ENCODE peak calls at places on chromosomes 5 and 9, in eight cellular contexts. H is stimulated activated CD4-positive, alpha-beta T cell treated with anti-CD3 and anti-CD28 coated beads, Interleukin-12 subunit alpha, Interleukin-12 subunit beta, amount 100 ng/mL, for 4 hours; B is naive thymus-derived CD4-positive, alpha-beta T cell; C is SIG-M5; U is NAMALWA; I is HEK293T; X is GF-D8; Z is nephron progenitor cell. O is an unnamed sample.

GRCh38 chr5:31916327-31916726 is 257.8 kb downstream of the GOLPH3 start:
- DNase-seq in I (no peak), Z (no peak), H (no peak), C (no peak), U (no peak), X (no peak), B (no peak), O (no peak)

GRCh38 chr9:91483835-91484234 is 60.2 kb upstream of the NFIL3 start:
- DNase-seq in B (no peak), I (no peak), Z (no peak), H (no peak), X (no peak), U (no peak), C (no peak), O (no peak)

GRCh38 chr5:146565764-146566163 is 49.8 kb upstream of the GPR151 start:
- DNase-seq in I (peak; percentile 60), U (peak; percentile 85), C (no peak), B (peak; percentile 42), H (peak; percentile 3), X (peak; percentile 19), Z (peak; percentile 57), O (no peak)

GRCh38 chr9:37289631-37290030 is 132.9 kb upstream of the GRHPR start:
- DNase-seq in B (no peak), I (no peak), X (no peak), H (no peak), Z (no peak), U (peak; percentile 54), C (no peak), O (no peak)

GRCh38 chr5:140266471-140267200 is 36.3 kb downstream of the PFDN1 start:
- DNase-seq in B (no peak), C (no peak), Z (no peak), I (no peak), H (no peak), X (no peak), U (peak; percentile 92), O (no peak)

GRCh38 chr5:159550951-159551350 is 220.7 kb upstream of the IL12B start:
- DNase-seq in H (no peak), U (no peak), X (no peak), Z (no peak), I (no peak), B (no peak), C (no peak), O (no peak)

GRCh38 chr9:113541019-113541900 is 77.7 kb downstream of the RGS3 start:
- DNase-seq in Z (peak; percentile 71), C (no peak), X (no peak), U (peak; percentile 49), B (no peak), I (peak; percentile 77), H (no peak), O (no peak)

GRCh38 chr9:72292874-72293607 is 72.0 kb downstream of the ZFAND5 start:
- DNase-seq in I (peak; percentile 24), X (peak; percentile 77), H (no peak), C (peak; percentile 92), Z (no peak), U (peak; percentile 10), B (no peak), O (peak; percentile 91)

GRCh38 chr9:85960688-85961093 is 19.7 kb downstream of the NAA35 start:
- DNase-seq in B (no peak), I (peak; percentile 36), H (no peak), Z (no peak), X (no peak), C (no peak), U (no peak), O (no peak)

GRCh38 chr9:99103505-99103904 is 1.4 kb upstream of the TGFBR1 start:
- DNase-seq in U (no peak), I (no peak), C (no peak), X (no peak), H (no peak), B (no peak), Z (peak; percentile 9), O (no peak)

GRCh38 chr5:178555771-178556211 is 34.4 kb downstream of the COL23A1 start:
- DNase-seq in B (no peak), Z (no peak), I (no peak), C (no peak), U (no peak), X (no peak), H (no peak), O (no peak)

GRCh38 chr5:53392073-53392472 is 88.4 kb upstream of the FST start:
- DNase-seq in Z (no peak), C (no peak), H (no peak), X (no peak), I (no peak), U (peak; percentile 21), B (no peak), O (no peak)

GRCh38 chr9:123642291-123643278 is 286.6 kb downstream of the CRB2 start:
- DNase-seq in U (no peak), B (no peak), H (no peak), I (peak; percentile 19), X (no peak), C (no peak), Z (no peak), O (no peak)